ENCODE peak calls at places on chromosomes 6 and 20, in six cellular contexts. One of them, this sample, is unnamed.

GRCh38 chr6:52849137-52849536 is 8.5 kb upstream of the GSTA5 start:
- DNase-seq in cardiac muscle cell: no peak
- DNase-seq in BJ: no peak
- DNase-seq in GM23338: no peak
- DNase-seq in colonic mucosa: no peak
- DNase-seq in prostate gland: no peak
- DNase-seq in this sample: no peak

GRCh38 chr20:61732511-61733210 is 333.0 kb downstream of the TAF4 start:
- DNase-seq in cardiac muscle cell: no peak
- DNase-seq in BJ: no peak
- DNase-seq in GM23338: no peak
- DNase-seq in colonic mucosa: no peak
- DNase-seq in prostate gland: no peak
- DNase-seq in this sample: no peak

GRCh38 chr20:53154540-53154939 is 182.4 kb downstream of the TSHZ2 start:
- DNase-seq in cardiac muscle cell: no peak
- DNase-seq in BJ: no peak
- DNase-seq in GM23338: no peak
- DNase-seq in colonic mucosa: no peak
- DNase-seq in prostate gland: no peak
- DNase-seq in this sample: no peak

GRCh38 chr6:8017705-8018104 is 46.5 kb downstream of the BLOC1S5 start:
- DNase-seq in cardiac muscle cell: no peak
- DNase-seq in BJ: no peak
- DNase-seq in GM23338: no peak
- DNase-seq in colonic mucosa: no peak
- DNase-seq in prostate gland: no peak
- DNase-seq in this sample: no peak

GRCh38 chr20:39533858-39534257 is 571.7 kb downstream of the DHX35 start:
- DNase-seq in cardiac muscle cell: no peak
- DNase-seq in BJ: no peak
- DNase-seq in GM23338: no peak
- DNase-seq in colonic mucosa: no peak
- DNase-seq in prostate gland: no peak
- DNase-seq in this sample: no peak

GRCh38 chr20:9815662-9816061 is 23.2 kb downstream of the PAK5 start:
- DNase-seq in cardiac muscle cell: no peak
- DNase-seq in BJ: no peak
- DNase-seq in GM23338: no peak
- DNase-seq in colonic mucosa: no peak
- DNase-seq in prostate gland: no peak
- DNase-seq in this sample: no peak

GRCh38 chr6:138115191-138115590 is 8.0 kb upstream of the PERP start:
- DNase-seq in cardiac muscle cell: no peak
- DNase-seq in BJ: no peak
- DNase-seq in GM23338: no peak
- DNase-seq in colonic mucosa: no peak
- DNase-seq in prostate gland: no peak
- DNase-seq in this sample: no peak

GRCh38 chr6:143674466-143675114 is 3.2 kb upstream of the PHACTR2 start:
- DNase-seq in cardiac muscle cell: no peak
- DNase-seq in BJ: no peak
- DNase-seq in GM23338: no peak
- DNase-seq in colonic mucosa: no peak
- DNase-seq in prostate gland: no peak
- DNase-seq in this sample: no peak

GRCh38 chr6:12134991-12135390 is 122.9 kb downstream of the HIVEP1 start:
- DNase-seq in cardiac muscle cell: no peak
- DNase-seq in BJ: no peak
- DNase-seq in GM23338: no peak
- DNase-seq in colonic mucosa: no peak
- DNase-seq in prostate gland: no peak
- DNase-seq in this sample: no peak

GRCh38 chr6:12119085-12119588 is 107.0 kb downstream of the HIVEP1 start:
- DNase-seq in cardiac muscle cell: no peak
- DNase-seq in BJ: no peak
- DNase-seq in GM23338: no peak
- DNase-seq in colonic mucosa: peak
- DNase-seq in prostate gland: no peak
- DNase-seq in this sample: no peak

GRCh38 chr6:80969439-80969838 is 783.0 kb downstream of the TENT5A start:
- DNase-seq in cardiac muscle cell: no peak
- DNase-seq in BJ: no peak
- DNase-seq in GM23338: no peak
- DNase-seq in colonic mucosa: no peak
- DNase-seq in prostate gland: no peak
- DNase-seq in this sample: no peak

GRCh38 chr6:145756170-145756662 is 20.9 kb upstream of the EPM2A start:
- DNase-seq in cardiac muscle cell: no peak
- DNase-seq in BJ: peak
- DNase-seq in GM23338: no peak
- DNase-seq in colonic mucosa: no peak
- DNase-seq in prostate gland: peak
- DNase-seq in this sample: no peak

GRCh38 chr6:135094403-135094821 is 39.8 kb upstream of the HBS1L start:
- DNase-seq in cardiac muscle cell: no peak
- DNase-seq in BJ: no peak
- DNase-seq in GM23338: no peak
- DNase-seq in colonic mucosa: no peak
- DNase-seq in prostate gland: no peak
- DNase-seq in this sample: no peak

GRCh38 chr6:106334646-106335448 is 9.3 kb upstream of the ATG5 start:
- DNase-seq in cardiac muscle cell: peak
- DNase-seq in BJ: peak
- DNase-seq in GM23338: peak
- DNase-seq in colonic mucosa: peak
- DNase-seq in prostate gland: peak
- DNase-seq in this sample: peak

GRCh38 chr6:75268121-75268987 is 16.2 kb downstream of the TMEM30A start:
- DNase-seq in cardiac muscle cell: no peak
- DNase-seq in BJ: no peak
- DNase-seq in GM23338: peak
- DNase-seq in colonic mucosa: no peak
- DNase-seq in prostate gland: no peak
- DNase-seq in this sample: no peak

GRCh38 chr6:126787635-126788034 is 330.8 kb upstream of the RSPO3 start:
- DNase-seq in cardiac muscle cell: no peak
- DNase-seq in BJ: no peak
- DNase-seq in GM23338: no peak
- DNase-seq in colonic mucosa: no peak
- DNase-seq in prostate gland: no peak
- DNase-seq in this sample: no peak

GRCh38 chr6:11609324-11610071 is 71.9 kb downstream of the TMEM170B start:
- DNase-seq in cardiac muscle cell: peak
- DNase-seq in BJ: peak
- DNase-seq in GM23338: peak
- DNase-seq in colonic mucosa: no peak
- DNase-seq in prostate gland: no peak
- DNase-seq in this sample: no peak

GRCh38 chr6:56946368-56946767 is 8.5 kb upstream of the BEND6 start:
- DNase-seq in cardiac muscle cell: no peak
- DNase-seq in BJ: no peak
- DNase-seq in GM23338: no peak
- DNase-seq in colonic mucosa: no peak
- DNase-seq in prostate gland: no peak
- DNase-seq in this sample: no peak

GRCh38 chr6:110900028-110900598 is 25.5 kb downstream of the AMD1 start:
- DNase-seq in cardiac muscle cell: no peak
- DNase-seq in BJ: no peak
- DNase-seq in GM23338: no peak
- DNase-seq in colonic mucosa: no peak
- DNase-seq in prostate gland: no peak
- DNase-seq in this sample: no peak

GRCh38 chr20:63381781-63382431 is 20.8 kb upstream of the CHRNA4 start:
- DNase-seq in cardiac muscle cell: peak
- DNase-seq in BJ: no peak
- DNase-seq in GM23338: peak
- DNase-seq in colonic mucosa: no peak
- DNase-seq in prostate gland: no peak
- DNase-seq in this sample: no peak

GRCh38 chr20:37155987-37156386 is 23.1 kb upstream of the RPN2 start:
- DNase-seq in cardiac muscle cell: no peak
- DNase-seq in BJ: no peak
- DNase-seq in GM23338: no peak
- DNase-seq in colonic mucosa: no peak
- DNase-seq in prostate gland: no peak
- DNase-seq in this sample: no peak

GRCh38 chr6:26020291-26020982 is 57.8 kb downstream of the TRIM38 start:
- DNase-seq in cardiac muscle cell: peak
- DNase-seq in BJ: peak
- DNase-seq in GM23338: peak
- DNase-seq in colonic mucosa: peak
- DNase-seq in prostate gland: peak
- DNase-seq in this sample: peak

GRCh38 chr6:26019261-26019845 is 56.8 kb downstream of the TRIM38 start:
- DNase-seq in cardiac muscle cell: no peak
- DNase-seq in BJ: no peak
- DNase-seq in GM23338: no peak
- DNase-seq in colonic mucosa: no peak
- DNase-seq in prostate gland: no peak
- DNase-seq in this sample: no peak

GRCh38 chr6:26017567-26017966 is 55.0 kb downstream of the TRIM38 start:
- DNase-seq in cardiac muscle cell: no peak
- DNase-seq in BJ: no peak
- DNase-seq in GM23338: peak
- DNase-seq in colonic mucosa: peak
- DNase-seq in prostate gland: peak
- DNase-seq in this sample: peak

GRCh38 chr6:26020983-26021349 is 58.4 kb downstream of the TRIM38 start:
- DNase-seq in cardiac muscle cell: peak
- DNase-seq in BJ: no peak
- DNase-seq in GM23338: no peak
- DNase-seq in colonic mucosa: peak
- DNase-seq in prostate gland: peak
- DNase-seq in this sample: peak

DNA sequence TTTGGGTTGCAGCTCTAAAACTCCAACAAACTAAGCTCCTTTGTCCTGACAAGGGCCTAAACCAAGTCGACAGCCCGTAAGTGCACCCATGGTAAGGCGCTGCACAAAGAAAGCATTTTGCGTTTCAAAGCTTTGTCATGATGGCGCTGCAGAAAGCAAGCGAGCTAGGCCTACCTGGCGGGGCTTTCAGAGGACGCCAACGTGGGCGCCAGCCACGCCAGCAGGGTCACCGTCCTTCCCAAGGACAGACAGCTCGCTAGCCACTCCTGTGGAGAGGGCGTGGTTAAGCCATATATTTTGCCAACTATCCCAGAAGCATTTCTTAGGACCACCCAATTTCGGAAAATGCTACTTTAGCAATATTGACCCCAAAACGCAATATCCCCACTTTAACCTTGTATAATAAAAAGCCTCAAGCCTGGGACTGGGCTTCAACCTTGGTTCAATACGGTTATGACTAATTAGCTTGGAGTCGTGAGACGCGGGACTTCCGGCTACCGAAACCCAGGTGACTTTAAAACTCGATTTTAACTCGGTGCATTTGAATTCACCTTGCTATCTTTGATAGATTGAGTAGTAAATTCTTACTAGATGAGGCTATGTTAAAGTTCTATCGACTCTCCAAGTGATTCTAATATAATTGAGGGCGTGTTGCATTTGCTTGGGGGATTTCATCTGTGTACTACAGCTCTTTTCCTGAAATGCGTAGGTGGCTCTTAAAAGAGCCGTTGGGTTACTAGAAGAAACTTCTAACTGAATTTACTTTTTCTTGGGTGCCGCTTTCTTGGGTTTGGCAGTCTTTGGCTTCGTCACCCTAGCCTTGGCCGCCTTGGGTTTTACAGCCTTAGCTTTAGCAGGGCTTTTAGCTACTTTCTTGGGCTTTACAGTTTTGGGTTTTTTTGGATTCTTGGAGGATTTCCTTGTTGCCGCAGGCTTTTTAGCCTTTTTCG is 54.0 kb downstream of the TRIM38 start:
- DNase-seq in cardiac muscle cell: no peak
- DNase-seq in BJ: no peak
- DNase-seq in GM23338: no peak
- DNase-seq in colonic mucosa: no peak
- DNase-seq in prostate gland: no peak
- DNase-seq in this sample: peak
- H3K4me3 ChIP-seq in cardiac muscle cell: no peak
- H3K4me3 ChIP-seq in BJ: peak
- H3K4me3 ChIP-seq in GM23338: no peak
- H3K4me3 ChIP-seq in colonic mucosa: no peak
- H3K4me3 ChIP-seq in prostate gland: peak
- H3K4me3 ChIP-seq in this sample: peak

GRCh38 chr20:38290829-38291581 is 13.0 kb upstream of the BPI start:
- DNase-seq in cardiac muscle cell: no peak
- DNase-seq in BJ: peak
- DNase-seq in GM23338: peak
- DNase-seq in colonic mucosa: no peak
- DNase-seq in prostate gland: no peak
- DNase-seq in this sample: peak
- TF ChIP-seq CTCF in cardiac muscle cell: peak
- TF ChIP-seq CTCF in BJ: peak
- TF ChIP-seq CTCF in GM23338: peak
- TF ChIP-seq CTCF in colonic mucosa: no peak
- TF ChIP-seq CTCF in prostate gland: no peak
- TF ChIP-seq CTCF in this sample: peak

DNA sequence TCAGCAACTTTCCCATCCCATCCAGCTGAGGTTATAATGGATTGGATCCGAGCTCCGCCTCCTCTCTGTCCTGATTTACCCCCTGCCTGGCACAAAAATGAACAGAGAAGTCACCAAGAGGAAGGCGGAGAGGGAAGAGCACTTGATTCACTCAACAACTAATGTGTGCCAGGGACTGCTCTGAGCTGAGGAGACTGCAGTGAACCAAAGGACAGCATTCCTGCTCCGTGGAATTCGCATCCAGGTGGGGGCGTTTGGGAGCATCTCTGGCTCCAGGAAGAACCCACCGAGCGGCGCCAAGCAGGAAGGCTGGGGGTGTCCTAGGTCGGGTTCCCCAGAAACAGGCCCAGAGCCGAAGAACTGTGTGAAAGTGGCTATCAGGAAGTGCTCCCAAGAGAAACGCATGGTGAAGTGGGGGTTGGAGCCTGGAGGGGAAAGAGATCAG is 95.8 kb upstream of the NAA20 start:
- DNase-seq in cardiac muscle cell: no peak
- DNase-seq in BJ: no peak
- DNase-seq in GM23338: peak
- DNase-seq in colonic mucosa: no peak
- DNase-seq in prostate gland: no peak
- DNase-seq in this sample: no peak
- H3K4me3 ChIP-seq in cardiac muscle cell: no peak
- H3K4me3 ChIP-seq in BJ: no peak
- H3K4me3 ChIP-seq in GM23338: no peak
- H3K4me3 ChIP-seq in colonic mucosa: no peak
- H3K4me3 ChIP-seq in prostate gland: no peak
- H3K4me3 ChIP-seq in this sample: no peak

GRCh38 chr6:34973547-34974248 is 84.6 kb downstream of the ANKS1A start:
- DNase-seq in cardiac muscle cell: no peak
- DNase-seq in BJ: no peak
- DNase-seq in GM23338: peak
- DNase-seq in colonic mucosa: no peak
- DNase-seq in prostate gland: no peak
- DNase-seq in this sample: no peak
- TF ChIP-seq CTCF in cardiac muscle cell: peak
- TF ChIP-seq CTCF in BJ: no peak
- TF ChIP-seq CTCF in GM23338: peak
- TF ChIP-seq CTCF in colonic mucosa: no peak
- TF ChIP-seq CTCF in prostate gland: no peak
- TF ChIP-seq CTCF in this sample: no peak